ENCODE peak calls at places on chromosomes 6 and 20, in eight cellular contexts. O is activated CD4-positive, CD25-positive, alpha-beta regulatory T cell; K is MV-4-11; J is HFF-Myc; R is AG20443; S is GM12891; E is H9; F is retinal pigment epithelial cell. B is an unnamed sample.
A peak's percentile ranks its signal among the peaks of the same experiment; 100 is the strongest.

GRCh38 chr20:5770987-5771318 is 20.8 kb downstream of the SHLD1 start:
- DNase-seq in R (no peak), O (no peak), S (no peak), J (no peak), E (no peak), K (no peak), F (no peak), B (no peak)

GRCh38 chr20:47320990-47321805 is 35.3 kb downstream of the ZMYND8 start:
- DNase-seq in J (no peak), E (no peak), R (no peak), O (no peak), S (no peak), F (no peak), K (no peak), B (no peak)

GRCh38 chr6:3325210-3325609 is 66.5 kb downstream of the PSMG4 start:
- DNase-seq in R (peak; percentile 53), O (no peak), E (no peak), K (no peak), F (no peak), J (no peak), S (no peak), B (no peak)

GRCh38 chr20:5135363-5136012 is 8.7 kb downstream of the CDS2 start:
- DNase-seq in R (no peak), F (no peak), E (no peak), J (no peak), K (no peak), S (no peak), O (no peak), B (no peak)

GRCh38 chr6:159461998-159462397 is 231.0 kb downstream of the SOD2 start:
- DNase-seq in E (no peak), O (no peak), J (no peak), F (no peak), K (peak; percentile 44), R (no peak), S (peak; percentile 27), B (no peak)

GRCh38 chr20:20366896-20367680 is 816 bp upstream of the INSM1 start:
- DNase-seq in S (no peak), E (peak; percentile 75), K (no peak), O (no peak), R (no peak), F (no peak), J (no peak), B (no peak)

GRCh38 chr6:135743476-135743875 is 108.0 kb upstream of the PDE7B start:
- DNase-seq in J (no peak), F (no peak), S (no peak), R (no peak), K (no peak), O (no peak), E (no peak), B (no peak)

GRCh38 chr20:40009542-40009941 is 679.5 kb downstream of the MAFB start:
- DNase-seq in S (no peak), F (no peak), R (no peak), J (no peak), K (no peak), E (no peak), O (no peak), B (no peak)

GRCh38 chr6:44727651-44728630 is 340.4 kb downstream of the CDC5L start:
- DNase-seq in K (no peak), R (no peak), E (no peak), S (no peak), F (no peak), J (no peak), O (no peak), B (no peak)

GRCh38 chr6:11621119-11621518 is 83.6 kb downstream of the TMEM170B start:
- DNase-seq in J (no peak), R (no peak), F (no peak), K (no peak), O (no peak), S (no peak), E (no peak), B (no peak)

GRCh38 chr6:46954819-46955520 is 33.2 kb upstream of the ADGRF5 start:
- DNase-seq in O (no peak), R (no peak), F (no peak), S (no peak), E (peak; percentile 36), J (no peak), K (no peak), B (no peak)

GRCh38 chr6:14472964-14473363 is 355.4 kb downstream of the CD83 start:
- DNase-seq in J (no peak), S (peak; percentile 13), R (peak; percentile 63), E (no peak), F (no peak), K (peak; percentile 73), O (no peak), B (no peak)

GRCh38 chr6:42197574-42198362 is 3.0 kb upstream of the GUCA1B start:
- DNase-seq in O (no peak), F (no peak), J (peak; percentile 25), R (peak; percentile 61), K (peak; percentile 80), E (no peak), S (no peak), B (no peak)

GRCh38 chr20:50701055-50701963 is 10.0 kb upstream of the RIPOR3 start:
- DNase-seq in J (no peak), K (no peak), F (no peak), S (no peak), R (no peak), E (no peak), O (no peak), B (no peak)

GRCh38 chr6:159727717-159728440 is 573 bp downstream of the WTAP start:
- DNase-seq in R (peak; percentile 66), E (no peak), S (peak; percentile 38), O (peak; percentile 56), F (no peak), K (no peak), J (no peak), B (no peak)

GRCh38 chr6:146856296-146856695 is 257.5 kb downstream of the ADGB start:
- DNase-seq in E (no peak), R (no peak), F (no peak), J (no peak), O (no peak), K (no peak), S (no peak), B (no peak)

GRCh38 chr6:52317841-52318581 is 33.5 kb upstream of the MCM3 start:
- DNase-seq in O (no peak), J (no peak), E (no peak), K (peak; percentile 81), S (peak; percentile 46), R (peak; percentile 75), F (no peak), B (no peak)

GRCh38 chr6:158021814-158022748 is 40.4 kb downstream of the SYNJ2 start:
- DNase-seq in O (no peak), K (no peak), R (no peak), F (no peak), J (no peak), E (no peak), S (no peak), B (no peak)

GRCh38 chr20:61704661-61705060 is 361.0 kb downstream of the TAF4 start:
- DNase-seq in F (no peak), S (no peak), K (no peak), R (no peak), J (no peak), E (no peak), O (no peak), B (no peak)

GRCh38 chr6:119482850-119483285 is 133.3 kb upstream of the MAN1A1 start:
- DNase-seq in S (no peak), E (no peak), K (no peak), R (no peak), F (no peak), O (no peak), J (no peak), B (no peak)

GRCh38 chr6:28996844-28997502 is 8.1 kb downstream of the ZNF311 start:
- DNase-seq in J (no peak), K (no peak), O (no peak), S (no peak), F (no peak), E (no peak), R (no peak), B (no peak)

GRCh38 chr6:97411610-97412009 is 128.6 kb upstream of the MMS22L start:
- DNase-seq in S (no peak), O (no peak), R (no peak), F (no peak), E (no peak), K (no peak), J (no peak), B (no peak)

GRCh38 chr20:50595988-50596693 is 86.0 kb downstream of the PTPN1 start:
- DNase-seq in S (no peak), O (no peak), R (no peak), F (no peak), K (no peak), J (no peak), E (peak; percentile 36), B (no peak)

GRCh38 chr20:63941282-63942060 is 14.7 kb downstream of the UCKL1 start:
- DNase-seq in E (peak; percentile 98), S (peak; percentile 73), F (no peak), J (no peak), R (no peak), O (peak; percentile 59), K (peak; percentile 86), B (no peak)